ENCODE peak calls at places on chromosomes 2 and 18, in six cellular contexts. J is activated CD4-positive, alpha-beta T cell treated with anti-CD3 and anti-CD28 coated beads for 24 hours; E is stimulated activated CD8-positive, alpha-beta memory T cell treated with anti-CD3 and anti-CD28 coated beads, Interleukin-2, amount 100 ng/mL, for 1 hour; D is GDM1; V is lung microvascular endothelial cell; T is AG04450. F is an unnamed sample.

GRCh38 chr2:112995346-112995920 is 9.8 kb upstream of the IL36A start:
- DNase-seq in J (no peak), E (no peak), D (no peak), V (no peak), T (no peak), F (no peak)

GRCh38 chr18:5064846-5065245 is 132.2 kb downstream of the AKAIN1 start:
- DNase-seq in J (no peak), E (no peak), D (no peak), V (no peak), T (no peak), F (no peak)

GRCh38 chr18:48787523-48788151 is 163.1 kb downstream of the SMAD7 start:
- DNase-seq in J (no peak), E (no peak), D (no peak), V (no peak), T (no peak), F (peak)

GRCh38 chr2:120754067-120754960 is 18.6 kb downstream of the GLI2 start:
- DNase-seq in J (no peak), E (no peak), D (no peak), V (no peak), T (no peak), F (no peak)

GRCh38 chr2:11532434-11533055 is 1.3 kb upstream of the GREB1 start:
- DNase-seq in J (no peak), E (no peak), D (no peak), V (no peak), T (no peak), F (no peak)

GRCh38 chr2:166375736-166376487 is at the start of gene SCN9A:
- DNase-seq in J (no peak), E (no peak), D (no peak), V (peak), T (no peak), F (peak)

GRCh38 chr2:101149241-101150192 is 1.7 kb downstream of the TBC1D8 start:
- DNase-seq in J (no peak), E (no peak), D (no peak), V (peak), T (no peak), F (no peak)

GRCh38 chr2:135688978-135689377 is 52.7 kb upstream of the UBXN4 start:
- DNase-seq in J (no peak), E (no peak), D (no peak), V (no peak), T (no peak), F (no peak)

GRCh38 chr2:113965644-113966043 is 75.8 kb downstream of the ACTR3 start:
- DNase-seq in J (no peak), E (no peak), D (peak), V (peak), T (no peak), F (no peak)

GRCh38 chr2:106030287-106031268 is 163.5 kb downstream of the UXS1 start:
- DNase-seq in J (peak), E (no peak), D (no peak), V (peak), T (peak), F (peak)

GRCh38 chr2:120935339-120936313 is 200.0 kb downstream of the GLI2 start:
- DNase-seq in J (no peak), E (no peak), D (no peak), V (no peak), T (no peak), F (no peak)

GRCh38 chr2:224333631-224334030 is 68.3 kb downstream of the FAM124B start:
- DNase-seq in J (no peak), E (no peak), D (no peak), V (no peak), T (no peak), F (no peak)

GRCh38 chr2:68849579-68850030 is 21.6 kb downstream of the BMP10 start:
- DNase-seq in J (no peak), E (no peak), D (no peak), V (peak), T (no peak), F (no peak)

GRCh38 chr2:211396815-211397214 is 840.4 kb downstream of the CPS1 start:
- DNase-seq in J (no peak), E (no peak), D (no peak), V (no peak), T (no peak), F (no peak)

GRCh38 chr2:74555610-74556103 is 1.1 kb downstream of the DOK1 start:
- DNase-seq in J (no peak), E (no peak), D (no peak), V (no peak), T (no peak), F (no peak)

GRCh38 chr2:135030826-135031225 is 16.4 kb downstream of the MAP3K19 start:
- DNase-seq in J (no peak), E (no peak), D (no peak), V (peak), T (no peak), F (no peak)

GRCh38 chr2:44549856-44550255 is 188.1 kb downstream of the CAMKMT start:
- DNase-seq in J (no peak), E (no peak), D (no peak), V (peak), T (no peak), F (no peak)

GRCh38 chr2:36785179-36785795 is 88.8 kb downstream of the VIT start:
- DNase-seq in J (peak), E (peak), D (peak), V (peak), T (peak), F (peak)

GRCh38 chr2:183630964-183631363 is 506.7 kb downstream of the NUP35 start:
- DNase-seq in J (no peak), E (no peak), D (no peak), V (no peak), T (no peak), F (no peak)

GRCh38 chr2:71684226-71685072 is 231.1 kb downstream of the DYSF start:
- DNase-seq in J (no peak), E (no peak), D (no peak), V (no peak), T (no peak), F (no peak)

GRCh38 chr2:171146633-171147032 is 14.1 kb downstream of the TLK1 start:
- DNase-seq in J (no peak), E (no peak), D (peak), V (peak), T (no peak), F (no peak)

GRCh38 chr2:152098798-152099654 is at the start of gene CACNB4:
- DNase-seq in J (no peak), E (no peak), D (peak), V (no peak), T (no peak), F (peak)

GRCh38 chr2:174518397-174518796 is 31.6 kb upstream of the GPR155 start:
- DNase-seq in J (no peak), E (no peak), D (no peak), V (no peak), T (no peak), F (no peak)

GRCh38 chr2:31216734-31217133 is 581 bp downstream of the CAPN14 start:
- DNase-seq in J (no peak), E (no peak), D (peak), V (no peak), T (no peak), F (no peak)

GRCh38 chr2:67581751-67582150 is 184.6 kb downstream of the ETAA1 start:
- DNase-seq in J (no peak), E (no peak), D (no peak), V (no peak), T (no peak), F (no peak)

GRCh38 chr18:66066191-66066590 is 315.4 kb downstream of the CDH7 start:
- DNase-seq in J (no peak), E (no peak), D (no peak), V (no peak), T (no peak), F (no peak)

GRCh38 chr18:48412339-48412929 is 3.3 kb upstream of the ZBTB7C start:
- DNase-seq in J (no peak), E (no peak), D (no peak), V (peak), T (no peak), F (no peak)

GRCh38 chr18:27746241-27746640 is 430.7 kb downstream of the CDH2 start:
- DNase-seq in J (no peak), E (no peak), D (no peak), V (no peak), T (no peak), F (no peak)

GRCh38 chr18:46706968-46707367 is 49.9 kb downstream of the ST8SIA5 start:
- DNase-seq in J (no peak), E (no peak), D (no peak), V (no peak), T (no peak), F (no peak)